ENCODE peak calls at places on chromosomes 5 and 9, in ten cellular contexts. Y, X, C, B, U, E, D, Q, F and L are unnamed samples.

GRCh38 chr5:134519989-134520388 is 5.5 kb upstream of the JADE2 start:
- DNase-seq in C (no peak), Q (no peak), B (no peak), D (no peak), F (no peak), X (no peak), Y (no peak), U (no peak), E (no peak), L (no peak)

GRCh38 chr9:122138560-122139268 is 20.9 kb downstream of the NDUFA8 start:
- DNase-seq in D (no peak), E (no peak), X (no peak), F (no peak), U (no peak), Y (no peak), C (no peak), Q (no peak), B (no peak), L (no peak)

GRCh38 chr5:111172504-111172903 is 51.7 kb upstream of the CAMK4 start:
- DNase-seq in U (no peak), C (no peak), D (no peak), X (peak), Q (no peak), F (peak), B (no peak), E (no peak), Y (no peak), L (no peak)

GRCh38 chr5:176320577-176320976 is 41.0 kb downstream of the KIAA1191 start:
- DNase-seq in E (no peak), Q (no peak), F (no peak), Y (no peak), X (no peak), D (no peak), C (no peak), B (no peak), U (no peak), L (no peak)

GRCh38 chr5:123387313-123387712 is 35.9 kb downstream of the CEP120 start:
- DNase-seq in Y (no peak), F (no peak), Q (no peak), B (no peak), D (no peak), E (no peak), X (no peak), C (no peak), U (no peak), L (no peak)

GRCh38 chr9:114367823-114368609 is 19.8 kb downstream of the AKNA start:
- DNase-seq in X (no peak), U (no peak), Y (no peak), Q (no peak), E (no peak), D (no peak), B (no peak), C (no peak), F (no peak), L (no peak)

GRCh38 chr5:10702040-10702629 is 58.9 kb downstream of the DAP start:
- DNase-seq in Y (no peak), C (no peak), B (peak), D (no peak), F (peak), E (no peak), U (no peak), X (peak), Q (peak), L (peak)

GRCh38 chr9:111483419-111483861 is 743 bp downstream of the ECPAS start:
- DNase-seq in D (no peak), X (no peak), U (peak), B (peak), C (peak), Q (no peak), F (peak), E (peak), Y (no peak), L (no peak)

GRCh38 chr9:89177021-89177400 is 1.6 kb downstream of the SHC3 start:
- DNase-seq in Q (no peak), B (peak), E (no peak), Y (no peak), X (peak), C (no peak), F (no peak), D (no peak), U (no peak), L (no peak)

GRCh38 chr5:137156175-137156574 is 343.0 kb downstream of the SPOCK1 start:
- DNase-seq in C (no peak), E (no peak), F (no peak), Y (no peak), X (peak), D (no peak), B (no peak), U (no peak), Q (no peak), L (no peak)

GRCh38 chr5:168390491-168390890 is 95.8 kb upstream of the RARS1 start:
- DNase-seq in Y (no peak), B (no peak), X (no peak), C (no peak), U (no peak), D (no peak), E (no peak), F (peak), Q (no peak), L (no peak)

GRCh38 chr5:62762503-62762902 is 183.9 kb downstream of the LRRC70 start:
- DNase-seq in E (no peak), C (no peak), X (no peak), F (no peak), U (no peak), B (no peak), Y (no peak), Q (no peak), D (no peak), L (no peak)

GRCh38 chr5:120368923-120369715 is 95.0 kb upstream of the PRR16 start:
- DNase-seq in X (no peak), D (no peak), Y (no peak), C (no peak), Q (no peak), B (no peak), E (no peak), F (peak), U (no peak), L (no peak)

GRCh38 chr5:172994405-172994804 is 10.8 kb downstream of the ATP6V0E1 start:
- DNase-seq in C (no peak), F (no peak), U (no peak), Y (no peak), X (no peak), E (no peak), B (no peak), D (no peak), Q (no peak), L (no peak)

GRCh38 chr9:131667576-131667975 is 72.3 kb downstream of the RAPGEF1 start:
- DNase-seq in X (peak), Y (peak), B (no peak), E (no peak), C (no peak), D (no peak), U (no peak), F (no peak), Q (no peak), L (no peak)

GRCh38 chr9:4596165-4596922 is 65.8 kb upstream of the PLPP6 start:
- DNase-seq in Q (no peak), C (no peak), B (no peak), E (no peak), D (no peak), U (no peak), F (no peak), X (no peak), Y (peak), L (no peak)

GRCh38 chr5:144202072-144202471 is 31.4 kb downstream of the KCTD16 start:
- DNase-seq in X (peak), C (peak), Y (no peak), U (no peak), D (no peak), F (no peak), E (no peak), B (no peak), Q (no peak), L (no peak)

GRCh38 chr9:14441976-14442651 is 128.2 kb upstream of the NFIB start:
- DNase-seq in U (no peak), Q (no peak), C (no peak), E (no peak), Y (no peak), B (no peak), X (no peak), F (no peak), D (no peak), L (no peak)

GRCh38 chr9:101462558-101462957 is 27.0 kb upstream of the ALDOB start:
- DNase-seq in F (no peak), Y (no peak), U (no peak), C (no peak), B (peak), X (peak), Q (peak), D (no peak), E (no peak), L (no peak)

GRCh38 chr5:148853868-148854267 is 27.5 kb downstream of the ADRB2 start:
- DNase-seq in B (no peak), F (no peak), X (no peak), U (no peak), D (no peak), C (no peak), Y (no peak), Q (no peak), E (no peak), L (no peak)

GRCh38 chr5:36763454-36763853 is 113.1 kb upstream of the NIPBL start:
- DNase-seq in X (no peak), Y (no peak), U (no peak), B (no peak), C (no peak), F (no peak), D (no peak), E (no peak), Q (no peak), L (no peak)

GRCh38 chr5:106241409-106241808 is 1429.3 kb downstream of the EFNA5 start:
- DNase-seq in C (no peak), D (no peak), E (no peak), B (no peak), X (peak), Q (no peak), U (no peak), Y (no peak), F (no peak), L (no peak)

GRCh38 chr9:133002147-133003070 is 23.9 kb downstream of the GFI1B start:
- DNase-seq in U (no peak), Y (no peak), B (no peak), X (no peak), F (no peak), Q (no peak), D (no peak), E (no peak), C (no peak), L (no peak)